ENCODE peak calls at places on chromosomes 3 and 15, in seven cellular contexts. Y is T-helper 2 cell, V is activated T-helper 1 cell treated with Interleukin-2 at 50 U/mL for 16 hours, B is HS-27A, W is transverse colon, X is GM12878, L is WTC11. K is an unnamed sample.

GRCh38 chr3:71760140-71760539 is 6.5 kb downstream of the GPR27 start:
- DNase-seq in Y (no peak), V (no peak), B (no peak), W (no peak), X (no peak), L (no peak), K (no peak)

GRCh38 chr3:143121240-143122088 is 1.9 kb downstream of the CHST2 start:
- DNase-seq in Y (peak; percentile 19), V (peak; percentile 30), B (no peak), W (peak; percentile 50), X (no peak), L (peak; percentile 82), K (peak; percentile 81)

GRCh38 chr3:57856675-57857074 is 100.6 kb downstream of the SLMAP start:
- DNase-seq in Y (no peak), V (no peak), B (no peak), W (no peak), X (no peak), L (no peak), K (no peak)

GRCh38 chr3:9420850-9421549 is 23.6 kb downstream of the SETD5 start:
- DNase-seq in Y (no peak), V (no peak), B (no peak), W (no peak), X (no peak), L (no peak), K (no peak)

GRCh38 chr3:130955481-130955880 is 61.6 kb downstream of the ATP2C1 start:
- DNase-seq in Y (no peak), V (no peak), B (no peak), W (no peak), X (no peak), L (no peak), K (no peak)

GRCh38 chr15:98121514-98121913 is 161.0 kb downstream of the ARRDC4 start:
- DNase-seq in Y (no peak), V (no peak), B (no peak), W (no peak), X (no peak), L (no peak), K (no peak)

GRCh38 chr15:101307897-101308603 is 13.0 kb upstream of the SNRPA1 start:
- DNase-seq in Y (no peak), V (no peak), B (no peak), W (peak; percentile 1), X (no peak), L (no peak), K (no peak)

GRCh38 chr3:11201246-11202024 is 47.1 kb downstream of the HRH1 start:
- DNase-seq in Y (no peak), V (no peak), B (no peak), W (peak; percentile 17), X (no peak), L (no peak), K (no peak)

GRCh38 chr3:15291589-15292541 is 40.5 kb downstream of the SH3BP5 start:
- DNase-seq in Y (peak; percentile 88), V (peak; percentile 43), B (no peak), W (peak; percentile 52), X (peak; percentile 89), L (no peak), K (no peak)

GRCh38 chr3:159586587-159587202 is 401.9 kb upstream of the IL12A start:
- DNase-seq in Y (no peak), V (no peak), B (no peak), W (no peak), X (no peak), L (peak; percentile 66), K (peak; percentile 19)

GRCh38 chr3:43053291-43053690 is 52.6 kb downstream of the POMGNT2 start:
- DNase-seq in Y (no peak), V (no peak), B (no peak), W (no peak), X (no peak), L (no peak), K (no peak)

GRCh38 chr3:172514678-172515077 is 8.6 kb downstream of the TNFSF10 start:
- DNase-seq in Y (no peak), V (no peak), B (no peak), W (no peak), X (no peak), L (no peak), K (no peak)

GRCh38 chr15:81653259-81653658 is 279.2 kb upstream of the TMC3 start:
- DNase-seq in Y (no peak), V (no peak), B (no peak), W (no peak), X (peak; percentile 17), L (no peak), K (no peak)

GRCh38 chr3:39990532-39990931 is 181.1 kb downstream of the MYRIP start:
- DNase-seq in Y (no peak), V (no peak), B (peak; percentile 56), W (peak; percentile 18), X (peak; percentile 5), L (peak; percentile 50), K (peak; percentile 7)

K was measured in hepatic stellate cell.